ENCODE peak calls at places on chromosomes 5 and 9, in six cellular contexts. Y is memory B cell; B is GM19239; Z is stimulated activated naive CD4-positive, alpha-beta T cell; X is AG08396; K is fibroblast of pulmonary artery. R is an unnamed sample.

GRCh38 chr5:110262754-110263153 is 463.7 kb downstream of the TMEM232 start:
- DNase-seq in Y (no peak), B (no peak), Z (no peak), X (no peak), K (peak; percentile 0), R (no peak)

GRCh38 chr9:27548055-27548741 is 18.6 kb upstream of the MOB3B start:
- DNase-seq in Y (peak; percentile 36), B (no peak), Z (no peak), X (peak; percentile 20), K (peak; percentile 69), R (no peak)

GRCh38 chr5:81450940-81451339 is 57.0 kb upstream of the ACOT12 start:
- DNase-seq in Y (no peak), B (no peak), Z (no peak), X (no peak), K (peak; percentile 72), R (no peak)

GRCh38 chr5:93273176-93273575 is 307.8 kb downstream of the NR2F1-AS1 start:
- DNase-seq in Y (no peak), B (no peak), Z (no peak), X (peak; percentile 55), K (peak; percentile 63), R (no peak)

GRCh38 chr9:137162505-137163100 is 7.2 kb downstream of the LRRC26 start:
- DNase-seq in Y (no peak), B (no peak), Z (no peak), X (no peak), K (no peak), R (no peak)

GRCh38 chr5:586751-587285 is 25.3 kb upstream of the CEP72 start:
- DNase-seq in Y (no peak), B (no peak), Z (no peak), X (no peak), K (no peak), R (no peak)

GRCh38 chr9:114988962-114989599 is 58.7 kb upstream of the TNFSF8 start:
- DNase-seq in Y (no peak), B (no peak), Z (no peak), X (no peak), K (no peak), R (no peak)

GRCh38 chr9:133114886-133115603 is 6.0 kb downstream of the RALGDS start:
- DNase-seq in Y (no peak), B (no peak), Z (no peak), X (no peak), K (no peak), R (no peak)

GRCh38 chr5:120808606-120809005 is 344.5 kb downstream of the PRR16 start:
- DNase-seq in Y (no peak), B (no peak), Z (no peak), X (no peak), K (no peak), R (no peak)

GRCh38 chr9:91845839-91846238 is 104.2 kb downstream of the ROR2 start:
- DNase-seq in Y (no peak), B (no peak), Z (no peak), X (no peak), K (no peak), R (no peak)

GRCh38 chr9:116193636-116194035 is 40.0 kb downstream of the PAPPA start:
- DNase-seq in Y (no peak), B (no peak), Z (no peak), X (peak; percentile 67), K (peak; percentile 62), R (no peak)

GRCh38 chr5:102999191-102999590 is 120.7 kb downstream of the GIN1 start:
- DNase-seq in Y (no peak), B (no peak), Z (no peak), X (no peak), K (no peak), R (no peak)

GRCh38 chr5:108536321-108536720 is 154.4 kb upstream of the FBXL17 start:
- DNase-seq in Y (no peak), B (no peak), Z (no peak), X (no peak), K (no peak), R (no peak)

GRCh38 chr9:126723807-126724172 is 81.0 kb upstream of the ZBTB43 start:
- DNase-seq in Y (no peak), B (no peak), Z (no peak), X (no peak), K (no peak), R (peak; percentile 68)

GRCh38 chr5:113421643-113422132 is 13.1 kb downstream of the TSSK1B start:
- DNase-seq in Y (no peak), B (no peak), Z (no peak), X (no peak), K (no peak), R (no peak)

GRCh38 chr5:67010684-67011409 is 185.8 kb downstream of the CD180 start:
- DNase-seq in Y (no peak), B (no peak), Z (no peak), X (peak; percentile 51), K (peak; percentile 69), R (no peak)

GRCh38 chr9:136403915-136404800 is 4.2 kb upstream of the SNAPC4 start:
- DNase-seq in Y (no peak), B (no peak), Z (no peak), X (no peak), K (no peak), R (no peak)

GRCh38 chr5:112563169-112563826 is 144.2 kb upstream of the EPB41L4A start:
- DNase-seq in Y (no peak), B (no peak), Z (no peak), X (no peak), K (no peak), R (no peak)

GRCh38 chr5:112141582-112141981 is 277.5 kb downstream of the EPB41L4A start:
- DNase-seq in Y (no peak), B (no peak), Z (no peak), X (no peak), K (no peak), R (no peak)

GRCh38 chr5:158943057-158943456 is 156.7 kb downstream of the EBF1 start:
- DNase-seq in Y (no peak), B (no peak), Z (no peak), X (peak; percentile 25), K (peak; percentile 66), R (no peak)

GRCh38 chr5:67267522-67268232 is 71.1 kb upstream of the CD180 start:
- DNase-seq in Y (no peak), B (no peak), Z (no peak), X (no peak), K (no peak), R (no peak)

GRCh38 chr5:10059611-10060379 is 189.9 kb downstream of the ATPSCKMT start:
- DNase-seq in Y (no peak), B (peak; percentile 23), Z (no peak), X (no peak), K (no peak), R (no peak)

GRCh38 chr9:134340475-134341186 is 14.4 kb downstream of the RXRA start:
- DNase-seq in Y (no peak), B (no peak), Z (no peak), X (no peak), K (no peak), R (no peak)

GRCh38 chr5:150603052-150603451 is 37.4 kb upstream of the SYNPO start:
- DNase-seq in Y (no peak), B (no peak), Z (no peak), X (no peak), K (no peak), R (no peak)

GRCh38 chr9:18442629-18443491 is 31.1 kb upstream of the ADAMTSL1 start:
- DNase-seq in Y (no peak), B (peak; percentile 50), Z (peak; percentile 12), X (peak; percentile 76), K (peak; percentile 89), R (peak; percentile 36)

GRCh38 chr5:91151947-91152346 is 231.2 kb downstream of the ARRDC3 start:
- DNase-seq in Y (no peak), B (no peak), Z (no peak), X (peak; percentile 81), K (peak; percentile 98), R (no peak)

GRCh38 chr9:134617836-134618162 is 23.8 kb upstream of the COL5A1 start:
- DNase-seq in Y (no peak), B (no peak), Z (no peak), X (no peak), K (no peak), R (no peak)

GRCh38 chr9:79403495-79403894 is 168.3 kb upstream of the TLE4 start:
- DNase-seq in Y (no peak), B (no peak), Z (peak; percentile 4), X (no peak), K (no peak), R (no peak)

GRCh38 chr5:90844931-90845330 is 286.3 kb downstream of the ADGRV1 start:
- DNase-seq in Y (no peak), B (no peak), Z (no peak), X (no peak), K (no peak), R (no peak)

R was measured in nucleus accumbens.